ENCODE peak calls at places on chromosome 12, in four cellular contexts. Y is naive thymus-derived CD4-positive, alpha-beta T cell; B is lower lobe of right lung; V is mucosa of descending colon. M is an unnamed sample.

GRCh38 chr12:64826234-64826633 is 1.8 kb downstream of the TBC1D30 start:
- DNase-seq in Y (peak; percentile 14), B (peak; percentile 64), V (peak; percentile 88), M (peak; percentile 69)

GRCh38 chr12:46027172-46027571 is 36.8 kb upstream of the SCAF11 start:
- DNase-seq in Y (no peak), V (no peak), B (no peak), M (no peak)

GRCh38 chr12:28191690-28192089 is 1.4 kb downstream of the CCDC91 start:
- DNase-seq in B (no peak), V (no peak), Y (peak; percentile 36), M (peak; percentile 52)

GRCh38 chr12:64883264-64884163 is 59.1 kb downstream of the TBC1D30 start:
- DNase-seq in Y (no peak), V (no peak), B (no peak), M (no peak)

GRCh38 chr12:45369065-45369464 is 153.2 kb downstream of the ANO6 start:
- DNase-seq in V (no peak), B (no peak), Y (no peak), M (peak; percentile 80)

GRCh38 chr12:94207467-94208432 is 59.4 kb downstream of the PLXNC1 start:
- DNase-seq in B (no peak), V (peak; percentile 20), Y (peak; percentile 24), M (peak; percentile 35)

GRCh38 chr12:132160671-132161045 is 16.4 kb downstream of the NOC4L start:
- DNase-seq in V (no peak), Y (no peak), B (no peak), M (no peak)

GRCh38 chr12:9646794-9647622 is 22.5 kb upstream of the CLEC2D start:
- DNase-seq in V (no peak), B (no peak), Y (no peak), M (peak; percentile 25)

GRCh38 chr12:47944685-47945340 is 18.6 kb upstream of the TMEM106C start:
- DNase-seq in V (no peak), B (no peak), Y (no peak), M (no peak)

GRCh38 chr12:47705571-47706425 is at the start of gene RPAP3:
- DNase-seq in V (peak; percentile 99), B (peak; percentile 99), Y (peak; percentile 91), M (peak; percentile 99)

GRCh38 chr12:98154850-98155249 is 360.5 kb upstream of the TMPO start:
- DNase-seq in V (peak; percentile 2), B (no peak), Y (no peak), M (no peak)

GRCh38 chr12:107446476-107446875 is 239.1 kb upstream of the PWP1 start:
- DNase-seq in Y (no peak), V (no peak), B (no peak), M (no peak)

GRCh38 chr12:117096643-117097042 is 2.6 kb downstream of the TESC start:
- DNase-seq in V (no peak), Y (no peak), B (peak; percentile 19), M (no peak)

GRCh38 chr12:4089147-4089606 is 184.4 kb upstream of the CCND2 start:
- DNase-seq in B (no peak), Y (no peak), V (no peak), M (peak; percentile 41)

GRCh38 chr12:52285172-52285745 is 6.1 kb downstream of the KRT81 start:
- DNase-seq in B (no peak), Y (no peak), V (no peak), M (peak; percentile 15)

GRCh38 chr12:96047621-96048211 is 12.3 kb upstream of the LTA4H start:
- DNase-seq in V (peak; percentile 43), B (peak; percentile 67), Y (peak; percentile 23), M (peak; percentile 69)

GRCh38 chr12:23757541-23757962 is 191.9 kb downstream of the SOX5 start:
- DNase-seq in B (no peak), Y (no peak), V (no peak), M (no peak)

GRCh38 chr12:28096649-28097048 is 93.6 kb upstream of the CCDC91 start:
- DNase-seq in B (no peak), V (no peak), Y (no peak), M (no peak)

GRCh38 chr12:50637870-50638481 is 125.9 kb upstream of the ATF1 start:
- DNase-seq in Y (peak; percentile 43), B (no peak), V (no peak), M (peak; percentile 87)

GRCh38 chr12:45644521-45644920 is 85.0 kb upstream of the ARID2 start:
- DNase-seq in V (peak; percentile 8), Y (no peak), B (no peak), M (peak; percentile 30)

GRCh38 chr12:110741371-110741770 is 1.3 kb downstream of the PPP1CC start:
- DNase-seq in B (no peak), Y (peak; percentile 24), V (peak; percentile 40), M (peak; percentile 46)

GRCh38 chr12:108310489-108310888 is 28.6 kb downstream of the CMKLR1 start:
- DNase-seq in B (no peak), Y (no peak), V (no peak), M (peak; percentile 37)

GRCh38 chr12:116642683-116643082 is 83.5 kb downstream of the MAP1LC3B2 start:
- DNase-seq in B (no peak), V (no peak), Y (no peak), M (no peak)

GRCh38 chr12:39830862-39831520 is 211.4 kb upstream of the ABCD2 start:
- DNase-seq in B (no peak), Y (no peak), V (no peak), M (peak; percentile 31)

GRCh38 chr12:90999946-91000345 is 4.8 kb downstream of the EPYC start:
- DNase-seq in B (no peak), Y (no peak), V (no peak), M (peak; percentile 38)

GRCh38 chr12:104697186-104697585 is 240.4 kb downstream of the CHST11 start:
- DNase-seq in B (no peak), V (no peak), Y (no peak), M (no peak)
- H3K4me1 ChIP-seq in B (peaks cover 29% of the 10 kb centered on the region), V (no peaks in the 10 kb centered on the region), Y (peaks cover 27% of the 10 kb centered on the region), M (peaks cover 75% of the 10 kb centered on the region)

GRCh38 chr12:102958830-102959176 is 1.3 kb downstream of the ASCL1 start:
- DNase-seq in Y (no peak), B (no peak), V (no peak), M (no peak)
- H3K4me1 ChIP-seq in Y (peaks cover 3% of the 10 kb centered on the region), B (peaks cover 12% of the 10 kb centered on the region), V (peaks cover 8% of the 10 kb centered on the region), M (peaks cover 6% of the 10 kb centered on the region)

GRCh38 chr12:113424915-113425823 is 3.0 kb downstream of the SDSL start:
- DNase-seq in Y (peak; percentile 13), V (peak; percentile 77), B (peak; percentile 69), M (peak; percentile 67)

GRCh38 chr12:113418213-113418879 is 3.8 kb upstream of the SDSL start:
- DNase-seq in Y (no peak), V (peak; percentile 17), B (peak; percentile 49), M (no peak)

GRCh38 chr12:113422929-113423669 is 919 bp downstream of the SDSL start:
- DNase-seq in B (peak; percentile 28), Y (no peak), V (no peak), M (no peak)

GRCh38 chr12:113422030-113422900 is at the start of gene SDSL:
- DNase-seq in B (peak; percentile 85), Y (no peak), V (peak; percentile 79), M (peak; percentile 82)

GRCh38 chr12:113420996-113421595 is 1.1 kb upstream of the SDSL start:
- DNase-seq in V (no peak), Y (no peak), B (peak; percentile 14), M (no peak)
- H3K4me1 ChIP-seq in V (no peaks in the 10 kb centered on the region), Y (no peaks in the 10 kb centered on the region), B (peaks cover 37% of the 10 kb centered on the region), M (peaks cover 15% of the 10 kb centered on the region)

DNA sequence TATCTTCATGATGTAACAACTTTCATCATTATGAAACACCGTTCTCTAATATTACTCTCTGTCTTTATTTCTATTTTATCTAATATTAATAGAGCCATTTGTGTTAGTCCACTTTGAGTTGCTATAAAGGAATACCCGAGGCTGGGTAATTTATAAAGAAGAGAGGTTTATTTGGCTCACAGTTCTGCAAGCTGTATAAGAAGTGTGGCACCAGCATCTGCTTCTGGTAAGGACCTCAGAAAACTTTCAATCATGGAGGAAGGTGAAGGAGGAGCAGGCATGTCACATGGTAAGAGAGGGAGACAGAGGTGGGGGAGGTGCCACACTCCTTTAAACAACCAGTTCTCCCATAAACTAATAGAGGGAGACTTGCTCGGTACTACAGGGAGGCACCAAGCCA is 25.1 kb downstream of the BORCS5 start:
- DNase-seq in V (no peak), B (no peak), Y (no peak), M (no peak)
- H3K4me1 ChIP-seq in V (peaks cover 24% of the 10 kb centered on the region), B (peaks cover 16% of the 10 kb centered on the region), Y (peaks cover 20% of the 10 kb centered on the region), M (peaks cover 1% of the 10 kb centered on the region)